ENCODE peak calls at places on chromosomes 16 and 17, in nine cellular contexts. One of them, this sample, is unnamed.

GRCh38 chr16:15618392-15618791 is 24.6 kb downstream of the MARF1 start:
- DNase-seq in HuH-7: no peak
- DNase-seq in T1000: no peak
- DNase-seq in NAMALWA: no peak
- DNase-seq in AML-193: no peak
- DNase-seq in RWPE1: no peak
- DNase-seq in HFF-Myc: no peak
- DNase-seq in activated CD4-positive, CD25-positive, alpha-beta regulatory T cell treated with anti-CD3 and anti-CD28 coated beads, Interleukin-2, amount 50 U/mL, for 72 hours: no peak
- DNase-seq in head of caudate nucleus: no peak
- DNase-seq in this sample: no peak

GRCh38 chr16:3740934-3741333 is 23.6 kb upstream of the TRAP1 start:
- DNase-seq in HuH-7: no peak
- DNase-seq in T1000: no peak
- DNase-seq in NAMALWA: no peak
- DNase-seq in AML-193: no peak
- DNase-seq in RWPE1: no peak
- DNase-seq in HFF-Myc: no peak
- DNase-seq in activated CD4-positive, CD25-positive, alpha-beta regulatory T cell treated with anti-CD3 and anti-CD28 coated beads, Interleukin-2, amount 50 U/mL, for 72 hours: no peak
- DNase-seq in head of caudate nucleus: no peak
- DNase-seq in this sample: no peak

GRCh38 chr17:58172369-58173071 is 5.7 kb downstream of the OR4D2 start:
- DNase-seq in HuH-7: peak
- DNase-seq in T1000: no peak
- DNase-seq in NAMALWA: peak
- DNase-seq in AML-193: peak
- DNase-seq in RWPE1: peak
- DNase-seq in HFF-Myc: no peak
- DNase-seq in activated CD4-positive, CD25-positive, alpha-beta regulatory T cell treated with anti-CD3 and anti-CD28 coated beads, Interleukin-2, amount 50 U/mL, for 72 hours: no peak
- DNase-seq in head of caudate nucleus: no peak
- DNase-seq in this sample: no peak

GRCh38 chr17:73722163-73722562 is 77.9 kb upstream of the SDK2 start:
- DNase-seq in HuH-7: no peak
- DNase-seq in T1000: no peak
- DNase-seq in NAMALWA: peak
- DNase-seq in AML-193: no peak
- DNase-seq in RWPE1: no peak
- DNase-seq in HFF-Myc: no peak
- DNase-seq in activated CD4-positive, CD25-positive, alpha-beta regulatory T cell treated with anti-CD3 and anti-CD28 coated beads, Interleukin-2, amount 50 U/mL, for 72 hours: no peak
- DNase-seq in head of caudate nucleus: no peak
- DNase-seq in this sample: no peak

GRCh38 chr17:56142325-56142724 is 10.9 kb upstream of the ANKFN1 start:
- DNase-seq in HuH-7: no peak
- DNase-seq in T1000: no peak
- DNase-seq in NAMALWA: no peak
- DNase-seq in AML-193: no peak
- DNase-seq in RWPE1: peak
- DNase-seq in HFF-Myc: no peak
- DNase-seq in activated CD4-positive, CD25-positive, alpha-beta regulatory T cell treated with anti-CD3 and anti-CD28 coated beads, Interleukin-2, amount 50 U/mL, for 72 hours: no peak
- DNase-seq in head of caudate nucleus: no peak
- DNase-seq in this sample: no peak

GRCh38 chr17:38598536-38598935 is 7.2 kb downstream of the SRCIN1 start:
- DNase-seq in HuH-7: peak
- DNase-seq in T1000: no peak
- DNase-seq in NAMALWA: peak
- DNase-seq in AML-193: peak
- DNase-seq in RWPE1: peak
- DNase-seq in HFF-Myc: peak
- DNase-seq in activated CD4-positive, CD25-positive, alpha-beta regulatory T cell treated with anti-CD3 and anti-CD28 coated beads, Interleukin-2, amount 50 U/mL, for 72 hours: no peak
- DNase-seq in head of caudate nucleus: peak
- DNase-seq in this sample: no peak

GRCh38 chr16:2912330-2913199 is 834 bp downstream of the FLYWCH1 start:
- DNase-seq in HuH-7: no peak
- DNase-seq in T1000: no peak
- DNase-seq in NAMALWA: peak
- DNase-seq in AML-193: peak
- DNase-seq in RWPE1: peak
- DNase-seq in HFF-Myc: no peak
- DNase-seq in activated CD4-positive, CD25-positive, alpha-beta regulatory T cell treated with anti-CD3 and anti-CD28 coated beads, Interleukin-2, amount 50 U/mL, for 72 hours: peak
- DNase-seq in head of caudate nucleus: peak
- DNase-seq in this sample: no peak

GRCh38 chr16:84608281-84608680 is 9.6 kb downstream of the COTL1 start:
- DNase-seq in HuH-7: no peak
- DNase-seq in T1000: no peak
- DNase-seq in NAMALWA: no peak
- DNase-seq in AML-193: no peak
- DNase-seq in RWPE1: no peak
- DNase-seq in HFF-Myc: no peak
- DNase-seq in activated CD4-positive, CD25-positive, alpha-beta regulatory T cell treated with anti-CD3 and anti-CD28 coated beads, Interleukin-2, amount 50 U/mL, for 72 hours: no peak
- DNase-seq in head of caudate nucleus: no peak
- DNase-seq in this sample: peak

GRCh38 chr16:89422905-89423630 is 67.3 kb downstream of the ANKRD11 start:
- DNase-seq in HuH-7: no peak
- DNase-seq in T1000: peak
- DNase-seq in NAMALWA: no peak
- DNase-seq in AML-193: no peak
- DNase-seq in RWPE1: no peak
- DNase-seq in HFF-Myc: no peak
- DNase-seq in activated CD4-positive, CD25-positive, alpha-beta regulatory T cell treated with anti-CD3 and anti-CD28 coated beads, Interleukin-2, amount 50 U/mL, for 72 hours: peak
- DNase-seq in head of caudate nucleus: no peak
- DNase-seq in this sample: peak

GRCh38 chr17:79902146-79902791 is 63.0 kb upstream of the CBX4 start:
- DNase-seq in HuH-7: no peak
- DNase-seq in T1000: no peak
- DNase-seq in NAMALWA: peak
- DNase-seq in AML-193: no peak
- DNase-seq in RWPE1: no peak
- DNase-seq in HFF-Myc: no peak
- DNase-seq in activated CD4-positive, CD25-positive, alpha-beta regulatory T cell treated with anti-CD3 and anti-CD28 coated beads, Interleukin-2, amount 50 U/mL, for 72 hours: no peak
- DNase-seq in head of caudate nucleus: no peak
- DNase-seq in this sample: no peak

GRCh38 chr17:45584092-45585036 is 93.8 kb upstream of the PLEKHM1 start:
- DNase-seq in HuH-7: peak
- DNase-seq in T1000: no peak
- DNase-seq in NAMALWA: peak
- DNase-seq in AML-193: no peak
- DNase-seq in RWPE1: peak
- DNase-seq in HFF-Myc: no peak
- DNase-seq in activated CD4-positive, CD25-positive, alpha-beta regulatory T cell treated with anti-CD3 and anti-CD28 coated beads, Interleukin-2, amount 50 U/mL, for 72 hours: peak
- DNase-seq in head of caudate nucleus: peak
- DNase-seq in this sample: peak

GRCh38 chr17:48578616-48579560 is 738 bp upstream of the HOXB4 start:
- DNase-seq in HuH-7: no peak
- DNase-seq in T1000: no peak
- DNase-seq in NAMALWA: no peak
- DNase-seq in AML-193: no peak
- DNase-seq in RWPE1: no peak
- DNase-seq in HFF-Myc: no peak
- DNase-seq in activated CD4-positive, CD25-positive, alpha-beta regulatory T cell treated with anti-CD3 and anti-CD28 coated beads, Interleukin-2, amount 50 U/mL, for 72 hours: no peak
- DNase-seq in head of caudate nucleus: no peak
- DNase-seq in this sample: no peak

GRCh38 chr16:15928261-15929104 is 20.9 kb upstream of the ABCC1 start:
- DNase-seq in HuH-7: no peak
- DNase-seq in T1000: no peak
- DNase-seq in NAMALWA: no peak
- DNase-seq in AML-193: no peak
- DNase-seq in RWPE1: no peak
- DNase-seq in HFF-Myc: no peak
- DNase-seq in activated CD4-positive, CD25-positive, alpha-beta regulatory T cell treated with anti-CD3 and anti-CD28 coated beads, Interleukin-2, amount 50 U/mL, for 72 hours: no peak
- DNase-seq in head of caudate nucleus: no peak
- DNase-seq in this sample: no peak

GRCh38 chr16:86857807-86858206 is 279.5 kb downstream of the FOXL1 start:
- DNase-seq in HuH-7: no peak
- DNase-seq in T1000: no peak
- DNase-seq in NAMALWA: no peak
- DNase-seq in AML-193: no peak
- DNase-seq in RWPE1: no peak
- DNase-seq in HFF-Myc: no peak
- DNase-seq in activated CD4-positive, CD25-positive, alpha-beta regulatory T cell treated with anti-CD3 and anti-CD28 coated beads, Interleukin-2, amount 50 U/mL, for 72 hours: no peak
- DNase-seq in head of caudate nucleus: no peak
- DNase-seq in this sample: no peak

GRCh38 chr16:64542152-64542551 is 579.7 kb downstream of the CDH11 start:
- DNase-seq in HuH-7: no peak
- DNase-seq in T1000: no peak
- DNase-seq in NAMALWA: no peak
- DNase-seq in AML-193: no peak
- DNase-seq in RWPE1: no peak
- DNase-seq in HFF-Myc: no peak
- DNase-seq in activated CD4-positive, CD25-positive, alpha-beta regulatory T cell treated with anti-CD3 and anti-CD28 coated beads, Interleukin-2, amount 50 U/mL, for 72 hours: no peak
- DNase-seq in head of caudate nucleus: no peak
- DNase-seq in this sample: no peak

GRCh38 chr17:81108220-81108619 is 57.1 kb upstream of the PVALEF start:
- DNase-seq in HuH-7: no peak
- DNase-seq in T1000: no peak
- DNase-seq in NAMALWA: no peak
- DNase-seq in AML-193: no peak
- DNase-seq in RWPE1: no peak
- DNase-seq in HFF-Myc: no peak
- DNase-seq in activated CD4-positive, CD25-positive, alpha-beta regulatory T cell treated with anti-CD3 and anti-CD28 coated beads, Interleukin-2, amount 50 U/mL, for 72 hours: no peak
- DNase-seq in head of caudate nucleus: no peak
- DNase-seq in this sample: no peak

GRCh38 chr16:79658301-79659001 is 57.9 kb upstream of the MAF start:
- DNase-seq in HuH-7: no peak
- DNase-seq in T1000: peak
- DNase-seq in NAMALWA: no peak
- DNase-seq in AML-193: no peak
- DNase-seq in RWPE1: peak
- DNase-seq in HFF-Myc: no peak
- DNase-seq in activated CD4-positive, CD25-positive, alpha-beta regulatory T cell treated with anti-CD3 and anti-CD28 coated beads, Interleukin-2, amount 50 U/mL, for 72 hours: no peak
- DNase-seq in head of caudate nucleus: no peak
- DNase-seq in this sample: no peak

GRCh38 chr16:85878875-85879274 is 20.1 kb upstream of the IRF8 start:
- DNase-seq in HuH-7: no peak
- DNase-seq in T1000: no peak
- DNase-seq in NAMALWA: no peak
- DNase-seq in AML-193: no peak
- DNase-seq in RWPE1: peak
- DNase-seq in HFF-Myc: peak
- DNase-seq in activated CD4-positive, CD25-positive, alpha-beta regulatory T cell treated with anti-CD3 and anti-CD28 coated beads, Interleukin-2, amount 50 U/mL, for 72 hours: no peak
- DNase-seq in head of caudate nucleus: no peak
- DNase-seq in this sample: no peak

GRCh38 chr16:9479008-9479407 is 387.6 kb downstream of the HAPSTR1 start:
- DNase-seq in HuH-7: no peak
- DNase-seq in T1000: no peak
- DNase-seq in NAMALWA: no peak
- DNase-seq in AML-193: no peak
- DNase-seq in RWPE1: no peak
- DNase-seq in HFF-Myc: no peak
- DNase-seq in activated CD4-positive, CD25-positive, alpha-beta regulatory T cell treated with anti-CD3 and anti-CD28 coated beads, Interleukin-2, amount 50 U/mL, for 72 hours: no peak
- DNase-seq in head of caudate nucleus: no peak
- DNase-seq in this sample: no peak

GRCh38 chr16:11049396-11050059 is 105.2 kb downstream of the CLEC16A start:
- DNase-seq in HuH-7: peak
- DNase-seq in T1000: no peak
- DNase-seq in NAMALWA: no peak
- DNase-seq in AML-193: no peak
- DNase-seq in RWPE1: peak
- DNase-seq in HFF-Myc: no peak
- DNase-seq in activated CD4-positive, CD25-positive, alpha-beta regulatory T cell treated with anti-CD3 and anti-CD28 coated beads, Interleukin-2, amount 50 U/mL, for 72 hours: no peak
- DNase-seq in head of caudate nucleus: no peak
- DNase-seq in this sample: no peak

GRCh38 chr16:12011565-12011964 is 35.0 kb downstream of the SNX29 start:
- DNase-seq in HuH-7: no peak
- DNase-seq in T1000: no peak
- DNase-seq in NAMALWA: no peak
- DNase-seq in AML-193: no peak
- DNase-seq in RWPE1: no peak
- DNase-seq in HFF-Myc: no peak
- DNase-seq in activated CD4-positive, CD25-positive, alpha-beta regulatory T cell treated with anti-CD3 and anti-CD28 coated beads, Interleukin-2, amount 50 U/mL, for 72 hours: no peak
- DNase-seq in head of caudate nucleus: no peak
- DNase-seq in this sample: no peak

GRCh38 chr17:1904273-1905052 is 74.7 kb downstream of the RPA1 start:
- DNase-seq in HuH-7: no peak
- DNase-seq in T1000: no peak
- DNase-seq in NAMALWA: peak
- DNase-seq in AML-193: no peak
- DNase-seq in RWPE1: no peak
- DNase-seq in HFF-Myc: no peak
- DNase-seq in activated CD4-positive, CD25-positive, alpha-beta regulatory T cell treated with anti-CD3 and anti-CD28 coated beads, Interleukin-2, amount 50 U/mL, for 72 hours: no peak
- DNase-seq in head of caudate nucleus: no peak
- DNase-seq in this sample: no peak

GRCh38 chr17:16909472-16909871 is 62.4 kb downstream of the TNFRSF13B start:
- DNase-seq in HuH-7: no peak
- DNase-seq in T1000: no peak
- DNase-seq in NAMALWA: no peak
- DNase-seq in AML-193: no peak
- DNase-seq in RWPE1: no peak
- DNase-seq in HFF-Myc: no peak
- DNase-seq in activated CD4-positive, CD25-positive, alpha-beta regulatory T cell treated with anti-CD3 and anti-CD28 coated beads, Interleukin-2, amount 50 U/mL, for 72 hours: no peak
- DNase-seq in head of caudate nucleus: no peak
- DNase-seq in this sample: peak

GRCh38 chr17:64626827-64627226 is 35.3 kb downstream of the SMURF2 start:
- DNase-seq in HuH-7: no peak
- DNase-seq in T1000: no peak
- DNase-seq in NAMALWA: no peak
- DNase-seq in AML-193: no peak
- DNase-seq in RWPE1: no peak
- DNase-seq in HFF-Myc: no peak
- DNase-seq in activated CD4-positive, CD25-positive, alpha-beta regulatory T cell treated with anti-CD3 and anti-CD28 coated beads, Interleukin-2, amount 50 U/mL, for 72 hours: no peak
- DNase-seq in head of caudate nucleus: no peak
- DNase-seq in this sample: no peak

GRCh38 chr17:76082326-76083251 is 3.6 kb downstream of the ZACN start:
- DNase-seq in HuH-7: no peak
- DNase-seq in T1000: no peak
- DNase-seq in NAMALWA: no peak
- DNase-seq in AML-193: no peak
- DNase-seq in RWPE1: no peak
- DNase-seq in HFF-Myc: no peak
- DNase-seq in activated CD4-positive, CD25-positive, alpha-beta regulatory T cell treated with anti-CD3 and anti-CD28 coated beads, Interleukin-2, amount 50 U/mL, for 72 hours: no peak
- DNase-seq in head of caudate nucleus: no peak
- DNase-seq in this sample: no peak

GRCh38 chr17:51827140-51827539 is 331.4 kb downstream of the CA10 start:
- DNase-seq in HuH-7: no peak
- DNase-seq in T1000: no peak
- DNase-seq in NAMALWA: no peak
- DNase-seq in AML-193: no peak
- DNase-seq in RWPE1: no peak
- DNase-seq in HFF-Myc: no peak
- DNase-seq in activated CD4-positive, CD25-positive, alpha-beta regulatory T cell treated with anti-CD3 and anti-CD28 coated beads, Interleukin-2, amount 50 U/mL, for 72 hours: no peak
- DNase-seq in head of caudate nucleus: no peak
- DNase-seq in this sample: no peak

GRCh38 chr16:47136101-47136820 is 7.5 kb downstream of the NETO2 start:
- DNase-seq in HuH-7: no peak
- DNase-seq in T1000: no peak
- DNase-seq in NAMALWA: no peak
- DNase-seq in AML-193: peak
- DNase-seq in RWPE1: peak
- DNase-seq in HFF-Myc: no peak
- DNase-seq in activated CD4-positive, CD25-positive, alpha-beta regulatory T cell treated with anti-CD3 and anti-CD28 coated beads, Interleukin-2, amount 50 U/mL, for 72 hours: no peak
- DNase-seq in head of caudate nucleus: no peak
- DNase-seq in this sample: no peak

GRCh38 chr16:16073884-16074781 is 124.7 kb downstream of the ABCC1 start:
- DNase-seq in HuH-7: peak
- DNase-seq in T1000: no peak
- DNase-seq in NAMALWA: no peak
- DNase-seq in AML-193: peak
- DNase-seq in RWPE1: no peak
- DNase-seq in HFF-Myc: peak
- DNase-seq in activated CD4-positive, CD25-positive, alpha-beta regulatory T cell treated with anti-CD3 and anti-CD28 coated beads, Interleukin-2, amount 50 U/mL, for 72 hours: no peak
- DNase-seq in head of caudate nucleus: no peak
- DNase-seq in this sample: no peak

GRCh38 chr16:3364774-3365427 is 9.2 kb downstream of the OR2C1 start:
- DNase-seq in HuH-7: peak
- DNase-seq in T1000: peak
- DNase-seq in NAMALWA: peak
- DNase-seq in AML-193: no peak
- DNase-seq in RWPE1: peak
- DNase-seq in HFF-Myc: peak
- DNase-seq in activated CD4-positive, CD25-positive, alpha-beta regulatory T cell treated with anti-CD3 and anti-CD28 coated beads, Interleukin-2, amount 50 U/mL, for 72 hours: peak
- DNase-seq in head of caudate nucleus: peak
- DNase-seq in this sample: peak

GRCh38 chr16:27346818-27347217 is 33.0 kb downstream of the IL4R start:
- DNase-seq in HuH-7: no peak
- DNase-seq in T1000: no peak
- DNase-seq in NAMALWA: no peak
- DNase-seq in AML-193: peak
- DNase-seq in RWPE1: no peak
- DNase-seq in HFF-Myc: no peak
- DNase-seq in activated CD4-positive, CD25-positive, alpha-beta regulatory T cell treated with anti-CD3 and anti-CD28 coated beads, Interleukin-2, amount 50 U/mL, for 72 hours: no peak
- DNase-seq in head of caudate nucleus: no peak
- DNase-seq in this sample: no peak

GRCh38 chr17:78995761-78996451 is 13.7 kb downstream of the CANT1 start:
- DNase-seq in HuH-7: peak
- DNase-seq in T1000: no peak
- DNase-seq in NAMALWA: no peak
- DNase-seq in AML-193: no peak
- DNase-seq in RWPE1: no peak
- DNase-seq in HFF-Myc: no peak
- DNase-seq in activated CD4-positive, CD25-positive, alpha-beta regulatory T cell treated with anti-CD3 and anti-CD28 coated beads, Interleukin-2, amount 50 U/mL, for 72 hours: no peak
- DNase-seq in head of caudate nucleus: no peak
- DNase-seq in this sample: no peak

This sample was measured in central memory CD8-positive, alpha-beta T cell.